ENCODE peak calls at places on chromosome 11, in ten cellular contexts. One of them, this sample, is unnamed.

GRCh38 chr11:89405629-89406028 is 85.5 kb downstream of the NOX4 start:
- DNase-seq in ovary: no peak
- DNase-seq in A549: peak
- DNase-seq in Peyer's patch: no peak
- DNase-seq in K562: no peak
- DNase-seq in stomach: no peak
- DNase-seq in heart left ventricle: no peak
- DNase-seq in transverse colon: no peak
- DNase-seq in sigmoid colon: no peak
- DNase-seq in HCT116: peak
- DNase-seq in this sample: no peak

GRCh38 chr11:100719809-100720221 is 32.7 kb downstream of the ARHGAP42 start:
- DNase-seq in ovary: peak
- DNase-seq in A549: peak
- DNase-seq in Peyer's patch: no peak
- DNase-seq in K562: no peak
- DNase-seq in stomach: peak
- DNase-seq in heart left ventricle: peak
- DNase-seq in transverse colon: peak
- DNase-seq in sigmoid colon: no peak
- DNase-seq in HCT116: peak
- DNase-seq in this sample: no peak

GRCh38 chr11:36296925-36297604 is 977 bp downstream of the PRR5L start:
- DNase-seq in ovary: no peak
- DNase-seq in A549: no peak
- DNase-seq in Peyer's patch: peak
- DNase-seq in K562: no peak
- DNase-seq in stomach: no peak
- DNase-seq in heart left ventricle: no peak
- DNase-seq in transverse colon: peak
- DNase-seq in sigmoid colon: no peak
- DNase-seq in HCT116: no peak
- DNase-seq in this sample: no peak

GRCh38 chr11:128548655-128549255 is 38.6 kb downstream of the ETS1 start:
- DNase-seq in ovary: peak
- DNase-seq in A549: no peak
- DNase-seq in Peyer's patch: peak
- DNase-seq in K562: no peak
- DNase-seq in stomach: peak
- DNase-seq in heart left ventricle: peak
- DNase-seq in transverse colon: peak
- DNase-seq in sigmoid colon: peak
- DNase-seq in HCT116: no peak
- DNase-seq in this sample: no peak

GRCh38 chr11:1863352-1864215 is 10.7 kb downstream of the LSP1 start:
- DNase-seq in ovary: peak
- DNase-seq in A549: peak
- DNase-seq in Peyer's patch: no peak
- DNase-seq in K562: peak
- DNase-seq in stomach: peak
- DNase-seq in heart left ventricle: peak
- DNase-seq in transverse colon: peak
- DNase-seq in sigmoid colon: peak
- DNase-seq in HCT116: peak
- DNase-seq in this sample: no peak

GRCh38 chr11:45289369-45289768 is 3.2 kb upstream of the SYT13 start:
- DNase-seq in ovary: no peak
- DNase-seq in A549: peak
- DNase-seq in Peyer's patch: no peak
- DNase-seq in K562: no peak
- DNase-seq in stomach: no peak
- DNase-seq in heart left ventricle: no peak
- DNase-seq in transverse colon: no peak
- DNase-seq in sigmoid colon: no peak
- DNase-seq in HCT116: no peak
- DNase-seq in this sample: no peak

GRCh38 chr11:128774593-128774992 is 80.7 kb downstream of the FLI1 start:
- DNase-seq in ovary: no peak
- DNase-seq in A549: no peak
- DNase-seq in Peyer's patch: no peak
- DNase-seq in K562: no peak
- DNase-seq in stomach: no peak
- DNase-seq in heart left ventricle: no peak
- DNase-seq in transverse colon: no peak
- DNase-seq in sigmoid colon: no peak
- DNase-seq in HCT116: no peak
- DNase-seq in this sample: no peak

GRCh38 chr11:106246495-106246894 is 169.0 kb downstream of the AASDHPPT start:
- DNase-seq in ovary: no peak
- DNase-seq in A549: no peak
- DNase-seq in Peyer's patch: no peak
- DNase-seq in K562: no peak
- DNase-seq in stomach: no peak
- DNase-seq in heart left ventricle: no peak
- DNase-seq in transverse colon: no peak
- DNase-seq in sigmoid colon: no peak
- DNase-seq in HCT116: no peak
- DNase-seq in this sample: no peak

GRCh38 chr11:121706884-121707283 is 254.1 kb upstream of the SORL1-AS1 start:
- DNase-seq in ovary: no peak
- DNase-seq in A549: no peak
- DNase-seq in Peyer's patch: no peak
- DNase-seq in K562: no peak
- DNase-seq in stomach: no peak
- DNase-seq in heart left ventricle: no peak
- DNase-seq in transverse colon: no peak
- DNase-seq in sigmoid colon: no peak
- DNase-seq in HCT116: no peak
- DNase-seq in this sample: no peak

GRCh38 chr11:59401262-59401552 is 25.0 kb downstream of the OR5A2 start:
- DNase-seq in ovary: no peak
- DNase-seq in A549: no peak
- DNase-seq in Peyer's patch: no peak
- DNase-seq in K562: no peak
- DNase-seq in stomach: no peak
- DNase-seq in heart left ventricle: no peak
- DNase-seq in transverse colon: no peak
- DNase-seq in sigmoid colon: no peak
- DNase-seq in HCT116: no peak
- DNase-seq in this sample: no peak

GRCh38 chr11:34053161-34053686 is 1.7 kb downstream of the CAPRIN1 start:
- DNase-seq in ovary: peak
- DNase-seq in A549: peak
- DNase-seq in Peyer's patch: peak
- DNase-seq in K562: peak
- DNase-seq in stomach: peak
- DNase-seq in heart left ventricle: peak
- DNase-seq in transverse colon: peak
- DNase-seq in sigmoid colon: peak
- DNase-seq in HCT116: no peak
- DNase-seq in this sample: no peak

GRCh38 chr11:2269601-2270321 is 627 bp downstream of the ASCL2 start:
- DNase-seq in ovary: peak
- DNase-seq in A549: peak
- DNase-seq in Peyer's patch: peak
- DNase-seq in K562: peak
- DNase-seq in stomach: peak
- DNase-seq in heart left ventricle: peak
- DNase-seq in transverse colon: peak
- DNase-seq in sigmoid colon: no peak
- DNase-seq in HCT116: no peak
- DNase-seq in this sample: peak

GRCh38 chr11:128904303-128904871 is 13.2 kb downstream of the KCNJ5 start:
- DNase-seq in ovary: no peak
- DNase-seq in A549: no peak
- DNase-seq in Peyer's patch: no peak
- DNase-seq in K562: no peak
- DNase-seq in stomach: no peak
- DNase-seq in heart left ventricle: no peak
- DNase-seq in transverse colon: no peak
- DNase-seq in sigmoid colon: no peak
- DNase-seq in HCT116: no peak
- DNase-seq in this sample: no peak

DNA sequence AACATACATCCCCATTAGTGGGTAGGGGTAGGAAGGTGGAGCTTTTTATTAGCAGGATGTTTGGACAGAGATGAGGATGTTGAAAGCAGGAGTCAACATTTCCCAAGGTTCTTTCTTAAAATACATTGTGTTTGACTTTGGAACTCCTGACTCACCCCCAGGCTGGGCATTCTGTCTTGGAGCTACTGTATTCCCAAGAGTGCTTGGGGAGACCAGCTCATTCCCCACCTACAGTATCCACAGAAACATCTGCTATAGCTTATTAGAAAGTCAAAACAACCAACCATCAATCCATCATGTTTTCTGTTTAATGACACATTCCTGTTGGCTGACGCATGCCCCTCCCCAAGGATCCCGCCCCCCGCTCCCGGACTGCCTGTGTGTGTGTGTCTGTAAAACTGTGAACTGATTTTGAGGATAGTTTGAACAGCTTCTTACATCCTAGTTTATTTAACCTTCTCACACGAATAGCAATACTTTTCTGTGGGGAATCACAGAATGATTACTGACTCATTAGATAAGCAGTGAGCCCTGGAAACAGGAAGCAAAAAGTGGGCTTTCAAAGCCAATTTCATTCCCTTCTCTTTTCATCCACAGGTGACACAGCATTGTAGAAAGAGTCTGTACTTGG is 109.6 kb downstream of the CCDC81 start:
- DNase-seq in ovary: peak
- DNase-seq in A549: peak
- DNase-seq in Peyer's patch: no peak
- DNase-seq in K562: peak
- DNase-seq in stomach: no peak
- DNase-seq in heart left ventricle: peak
- DNase-seq in transverse colon: no peak
- DNase-seq in sigmoid colon: peak
- DNase-seq in HCT116: peak
- DNase-seq in this sample: no peak
- H3K27ac ChIP-seq in ovary: no peak
- H3K27ac ChIP-seq in A549: peak
- H3K27ac ChIP-seq in Peyer's patch: no peak
- H3K27ac ChIP-seq in K562: no peak
- H3K27ac ChIP-seq in stomach: peak
- H3K27ac ChIP-seq in heart left ventricle: peak
- H3K27ac ChIP-seq in transverse colon: peak
- H3K27ac ChIP-seq in sigmoid colon: peak
- H3K27ac ChIP-seq in HCT116: no peak
- H3K27ac ChIP-seq in this sample: peak

GRCh38 chr11:123054301-123055065 is 7.5 kb downstream of the HSPA8 start:
- DNase-seq in ovary: no peak
- DNase-seq in A549: peak
- DNase-seq in Peyer's patch: no peak
- DNase-seq in K562: peak
- DNase-seq in stomach: no peak
- DNase-seq in heart left ventricle: no peak
- DNase-seq in transverse colon: no peak
- DNase-seq in sigmoid colon: no peak
- DNase-seq in HCT116: peak
- DNase-seq in this sample: no peak
- TF ChIP-seq POLR2A in ovary: no peak
- TF ChIP-seq POLR2A in A549: no peak
- TF ChIP-seq POLR2A in Peyer's patch: no peak
- TF ChIP-seq POLR2A in K562: peak
- TF ChIP-seq POLR2A in stomach: no peak
- TF ChIP-seq POLR2A in heart left ventricle: no peak
- TF ChIP-seq POLR2A in transverse colon: no peak
- TF ChIP-seq POLR2A in sigmoid colon: no peak
- TF ChIP-seq POLR2A in HCT116: peak
- TF ChIP-seq POLR2A in this sample: no peak

GRCh38 chr11:20754957-20755356 is 85.6 kb downstream of the NELL1 start:
- DNase-seq in ovary: no peak
- DNase-seq in A549: peak
- DNase-seq in Peyer's patch: no peak
- DNase-seq in K562: peak
- DNase-seq in stomach: no peak
- DNase-seq in heart left ventricle: no peak
- DNase-seq in transverse colon: no peak
- DNase-seq in sigmoid colon: no peak
- DNase-seq in HCT116: no peak
- DNase-seq in this sample: no peak
- TF ChIP-seq CTCF in ovary: no peak
- TF ChIP-seq CTCF in A549: no peak
- TF ChIP-seq CTCF in Peyer's patch: no peak
- TF ChIP-seq CTCF in K562: no peak
- TF ChIP-seq CTCF in stomach: no peak
- TF ChIP-seq CTCF in heart left ventricle: no peak
- TF ChIP-seq CTCF in transverse colon: no peak
- TF ChIP-seq CTCF in sigmoid colon: no peak
- TF ChIP-seq CTCF in HCT116: peak
- TF ChIP-seq CTCF in this sample: no peak

DNA sequence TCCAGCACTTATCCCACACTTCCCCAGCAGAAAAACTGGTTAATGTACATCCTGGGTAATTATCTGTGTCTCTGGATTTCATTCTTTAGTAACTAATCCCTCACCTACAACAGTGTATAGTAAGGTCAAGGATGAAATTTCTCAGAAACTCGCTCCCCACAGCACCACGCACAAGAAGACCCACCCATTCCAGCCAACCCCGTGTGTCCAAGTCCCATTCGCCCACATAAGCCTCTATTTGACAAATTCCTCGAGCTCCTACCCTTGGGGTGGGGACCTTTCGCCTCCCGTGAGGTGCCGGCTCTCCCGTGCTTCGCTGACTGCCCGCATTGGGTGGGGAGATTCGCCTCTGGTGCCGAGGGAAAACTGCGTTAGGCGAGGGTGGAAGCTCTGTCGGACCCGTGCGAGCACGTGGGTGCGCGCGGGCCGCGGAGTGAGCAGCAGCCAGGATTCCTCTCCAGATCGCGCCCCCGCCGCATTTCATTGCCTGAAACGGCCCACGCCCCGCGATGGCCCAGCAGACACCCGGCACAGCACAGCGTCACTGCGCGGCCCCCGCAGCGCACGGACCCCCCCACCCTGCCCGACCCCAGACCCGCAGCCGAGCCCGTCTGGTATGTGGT is 866 bp downstream of the EXPH5 start:
- DNase-seq in ovary: peak
- DNase-seq in A549: no peak
- DNase-seq in Peyer's patch: peak
- DNase-seq in K562: peak
- DNase-seq in stomach: peak
- DNase-seq in heart left ventricle: peak
- DNase-seq in transverse colon: peak
- DNase-seq in sigmoid colon: no peak
- DNase-seq in HCT116: no peak
- DNase-seq in this sample: no peak
- H3K27ac ChIP-seq in ovary: no peak
- H3K27ac ChIP-seq in A549: peak
- H3K27ac ChIP-seq in Peyer's patch: peak
- H3K27ac ChIP-seq in K562: peak
- H3K27ac ChIP-seq in stomach: peak
- H3K27ac ChIP-seq in heart left ventricle: no peak
- H3K27ac ChIP-seq in transverse colon: peak
- H3K27ac ChIP-seq in sigmoid colon: peak
- H3K27ac ChIP-seq in HCT116: peak
- H3K27ac ChIP-seq in this sample: peak